ENCODE peak calls at places on chromosomes 7 and 10, in four cellular contexts. One of them, this sample, is unnamed.

GRCh38 chr7:53315986-53316385 is 280.6 kb downstream of the POM121L12 start:
- DNase-seq in heart left ventricle: peak; percentile 68
- DNase-seq in HCT116: no peak
- DNase-seq in adrenal gland: no peak
- DNase-seq in this sample: peak; percentile 84

GRCh38 chr10:94069884-94070283 is 76.2 kb downstream of the PLCE1 start:
- DNase-seq in HCT116: no peak
- DNase-seq in adrenal gland: no peak
- DNase-seq in heart left ventricle: no peak
- DNase-seq in this sample: peak; percentile 30

GRCh38 chr10:100100651-100101525 is 19.2 kb upstream of the CPN1 start:
- DNase-seq in heart left ventricle: no peak
- DNase-seq in adrenal gland: no peak
- DNase-seq in HCT116: peak; percentile 29
- DNase-seq in this sample: no peak

GRCh38 chr10:92052088-92052487 is 128.5 kb downstream of the BTAF1 start:
- DNase-seq in adrenal gland: no peak
- DNase-seq in heart left ventricle: peak; percentile 81
- DNase-seq in HCT116: no peak
- DNase-seq in this sample: no peak

GRCh38 chr10:128914681-128915080 is 552.4 kb upstream of the MGMT start:
- DNase-seq in HCT116: no peak
- DNase-seq in adrenal gland: no peak
- DNase-seq in heart left ventricle: peak; percentile 57
- DNase-seq in this sample: no peak

GRCh38 chr10:12609435-12609834 is 260.1 kb downstream of the CAMK1D start:
- DNase-seq in adrenal gland: no peak
- DNase-seq in heart left ventricle: no peak
- DNase-seq in HCT116: no peak
- DNase-seq in this sample: no peak

GRCh38 chr7:4261038-4261960 is 420.8 kb upstream of the FOXK1 start:
- DNase-seq in heart left ventricle: no peak
- DNase-seq in HCT116: no peak
- DNase-seq in adrenal gland: no peak
- DNase-seq in this sample: no peak

GRCh38 chr10:5583525-5584175 is 58.9 kb downstream of the CALML3 start:
- DNase-seq in adrenal gland: no peak
- DNase-seq in HCT116: no peak
- DNase-seq in heart left ventricle: no peak
- DNase-seq in this sample: peak; percentile 42

GRCh38 chr10:17504547-17505245 is 50.3 kb upstream of the ST8SIA6 start:
- DNase-seq in heart left ventricle: no peak
- DNase-seq in HCT116: no peak
- DNase-seq in adrenal gland: no peak
- DNase-seq in this sample: no peak

GRCh38 chr7:45402480-45403218 is 171.5 kb upstream of the ADCY1 start:
- DNase-seq in heart left ventricle: no peak
- DNase-seq in adrenal gland: no peak
- DNase-seq in HCT116: no peak
- DNase-seq in this sample: no peak

GRCh38 chr10:131147301-131147975 is 164.1 kb downstream of the TCERG1L start:
- DNase-seq in adrenal gland: no peak
- DNase-seq in heart left ventricle: no peak
- DNase-seq in HCT116: no peak
- DNase-seq in this sample: no peak

GRCh38 chr10:86288695-86289576 is 77.7 kb downstream of the GRID1 start:
- DNase-seq in HCT116: no peak
- DNase-seq in heart left ventricle: no peak
- DNase-seq in adrenal gland: no peak
- DNase-seq in this sample: no peak

GRCh38 chr10:87659571-87660483 is at the start of gene PAPSS2:
- DNase-seq in adrenal gland: peak; percentile 80
- DNase-seq in heart left ventricle: peak; percentile 76
- DNase-seq in HCT116: no peak
- DNase-seq in this sample: peak; percentile 58
- H3K4me1 ChIP-seq in adrenal gland: peaks cover 51% of the 10 kb centered on the region
- H3K4me1 ChIP-seq in heart left ventricle: no peaks in the 10 kb centered on the region
- H3K4me1 ChIP-seq in HCT116: peaks cover 34% of the 10 kb centered on the region
- H3K4me1 ChIP-seq in this sample: no peaks in the 10 kb centered on the region

GRCh38 chr7:40580776-40581175 is 446.0 kb downstream of the SUGCT start:
- DNase-seq in HCT116: no peak
- DNase-seq in heart left ventricle: no peak
- DNase-seq in adrenal gland: no peak
- DNase-seq in this sample: no peak

GRCh38 chr7:40583653-40584424 is 449.0 kb downstream of the SUGCT start:
- DNase-seq in adrenal gland: no peak
- DNase-seq in HCT116: no peak
- DNase-seq in heart left ventricle: no peak
- DNase-seq in this sample: no peak

GRCh38 chr7:40584667-40585433 is 450.0 kb downstream of the SUGCT start:
- DNase-seq in HCT116: no peak
- DNase-seq in adrenal gland: no peak
- DNase-seq in heart left ventricle: no peak
- DNase-seq in this sample: no peak

GRCh38 chr7:40579401-40579800 is 444.6 kb downstream of the SUGCT start:
- DNase-seq in heart left ventricle: no peak
- DNase-seq in HCT116: no peak
- DNase-seq in adrenal gland: no peak
- DNase-seq in this sample: no peak
- TF ChIP-seq CTCF in heart left ventricle: no peak
- TF ChIP-seq CTCF in HCT116: no peak
- TF ChIP-seq CTCF in adrenal gland: no peak
- TF ChIP-seq CTCF in this sample: no peak

DNA sequence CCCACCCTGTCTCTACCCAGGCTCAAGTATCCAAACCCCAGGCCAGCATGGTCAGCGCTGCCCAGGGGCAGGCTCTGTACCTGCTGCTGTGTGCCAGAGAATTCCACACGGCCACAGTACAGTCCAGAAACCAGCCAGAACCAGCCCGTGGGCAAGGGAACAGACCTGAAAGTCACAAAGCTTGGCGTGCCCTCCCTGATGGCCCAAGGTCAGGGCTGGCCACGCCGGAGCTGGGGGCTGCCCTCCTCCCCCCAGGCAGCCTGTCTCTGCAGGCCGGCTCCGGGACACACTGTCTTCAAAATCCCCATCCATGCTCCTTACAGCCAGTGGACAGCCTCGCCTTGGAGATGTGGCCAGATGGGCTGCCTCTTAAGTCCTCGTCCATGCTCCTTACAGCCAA is 78.4 kb downstream of the CTBP2 start:
- DNase-seq in HCT116: no peak
- DNase-seq in adrenal gland: peak; percentile 51
- DNase-seq in heart left ventricle: peak; percentile 37
- DNase-seq in this sample: no peak
- H3K27me3 ChIP-seq in HCT116: no peaks in the 10 kb centered on the region
- H3K27me3 ChIP-seq in adrenal gland: no peaks in the 10 kb centered on the region
- H3K27me3 ChIP-seq in heart left ventricle: no peaks in the 10 kb centered on the region
- H3K27me3 ChIP-seq in this sample: no peaks in the 10 kb centered on the region

DNA sequence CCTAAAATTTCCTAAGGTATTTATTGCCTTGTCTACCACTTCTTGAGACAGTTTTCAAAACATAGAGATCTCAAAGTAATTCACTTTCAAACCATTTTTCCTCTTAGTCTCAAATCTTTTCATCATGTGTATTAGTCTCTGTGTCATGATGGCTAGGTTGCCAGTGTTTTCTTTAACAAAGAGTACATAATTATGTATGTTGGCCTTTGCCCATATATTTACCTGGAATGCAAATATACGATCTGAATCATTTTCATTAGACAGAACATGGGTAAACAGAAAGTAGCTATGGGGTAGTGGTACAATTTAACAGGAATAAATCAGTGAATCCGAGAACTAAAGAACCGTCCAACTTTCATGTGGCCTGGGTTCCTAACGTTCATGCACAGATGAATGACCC is 852.1 kb upstream of the MBL2 start:
- DNase-seq in adrenal gland: no peak
- DNase-seq in HCT116: no peak
- DNase-seq in heart left ventricle: no peak
- DNase-seq in this sample: no peak
- H3K4me1 ChIP-seq in adrenal gland: no peaks in the 10 kb centered on the region
- H3K4me1 ChIP-seq in HCT116: no peaks in the 10 kb centered on the region
- H3K4me1 ChIP-seq in heart left ventricle: no peaks in the 10 kb centered on the region
- H3K4me1 ChIP-seq in this sample: no peaks in the 10 kb centered on the region

DNA sequence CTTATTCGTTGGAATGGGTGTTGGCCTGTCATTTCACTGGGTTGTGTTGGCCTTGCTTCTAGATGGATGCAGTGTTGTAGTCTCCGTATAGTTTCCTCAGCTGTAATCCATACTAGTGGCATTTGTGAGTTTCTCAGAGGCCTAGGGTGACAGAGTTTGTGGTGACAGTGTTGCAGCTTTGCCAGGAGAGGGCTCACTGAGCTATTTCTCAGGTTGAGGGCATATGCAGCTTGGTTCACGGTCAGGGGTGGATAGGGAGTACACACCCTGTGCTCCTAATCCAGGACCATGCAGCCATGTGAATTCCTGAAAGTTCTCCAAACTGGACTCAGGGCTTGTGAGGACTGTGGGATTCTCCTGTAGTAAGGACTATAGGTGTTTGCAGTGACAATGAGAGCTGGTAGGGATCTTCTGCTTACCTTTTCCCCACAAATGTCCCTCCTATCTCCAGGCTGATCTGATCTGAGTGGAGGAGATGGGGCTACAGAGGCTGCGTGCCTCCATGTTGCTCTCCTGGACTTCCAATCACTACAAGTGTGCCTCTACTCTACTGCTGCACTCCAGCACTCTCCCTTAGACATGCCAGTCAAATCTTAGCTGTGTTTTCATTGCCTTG is 229.0 kb downstream of the STK31 start:
- DNase-seq in adrenal gland: no peak
- DNase-seq in HCT116: peak; percentile 47
- DNase-seq in heart left ventricle: no peak
- DNase-seq in this sample: peak; percentile 49
- TF ChIP-seq CTCF in adrenal gland: no peak
- TF ChIP-seq CTCF in HCT116: peak; percentile 68
- TF ChIP-seq CTCF in heart left ventricle: peak; percentile 20
- TF ChIP-seq CTCF in this sample: peak; percentile 75

This sample was measured in BE2C.